ENCODE peak calls at places on chromosome X, in nine cellular contexts. Q, H, X, A, G, U, D, Y and K are unnamed samples.

GRCh38 chrX:2784026-2784425 is 32.2 kb downstream of the XG start:
- DNase-seq in G (no peak), H (no peak), Y (no peak), A (no peak), U (no peak), X (no peak), Q (no peak), D (no peak), K (no peak)

GRCh38 chrX:39427492-39428289 is 626.4 kb downstream of the MID1IP1 start:
- DNase-seq in X (no peak), U (no peak), Q (no peak), H (no peak), Y (peak; percentile 7), G (peak; percentile 33), A (no peak), D (no peak), K (no peak)

GRCh38 chrX:15358533-15358932 is 23.2 kb upstream of the PIGA start:
- DNase-seq in X (no peak), Q (no peak), H (no peak), Y (no peak), G (no peak), D (no peak), A (no peak), U (no peak), K (no peak)

GRCh38 chrX:67732864-67733263 is 189.0 kb downstream of the AR start:
- DNase-seq in Q (no peak), H (no peak), D (no peak), A (no peak), U (no peak), G (no peak), Y (no peak), X (no peak), K (no peak)

GRCh38 chrX:53930513-53931380 is 113.5 kb downstream of the PHF8 start:
- DNase-seq in H (no peak), X (no peak), Q (no peak), G (peak; percentile 65), Y (peak; percentile 3), D (no peak), A (no peak), U (no peak), K (no peak)

GRCh38 chrX:105167233-105167632 is 53.3 kb downstream of the TEX13A start:
- DNase-seq in X (no peak), U (no peak), D (no peak), Q (no peak), A (no peak), Y (no peak), H (no peak), G (no peak), K (no peak)

GRCh38 chrX:137432609-137433008 is 133.3 kb upstream of the ZIC3 start:
- DNase-seq in G (no peak), X (no peak), D (no peak), A (no peak), H (no peak), Q (no peak), Y (peak; percentile 25), U (no peak), K (no peak)

GRCh38 chrX:40953369-40953768 is 131.9 kb upstream of the USP9X start:
- DNase-seq in X (no peak), A (no peak), Q (no peak), Y (no peak), D (no peak), H (no peak), U (no peak), G (no peak), K (no peak)

GRCh38 chrX:40104649-40105015 is 6.9 kb upstream of the BCOR start:
- DNase-seq in U (no peak), D (peak; percentile 51), G (peak; percentile 67), Y (no peak), Q (peak; percentile 84), A (peak; percentile 61), X (peak; percentile 60), H (peak; percentile 84), K (no peak)

GRCh38 chrX:1592863-1593201 is 1.4 kb downstream of the AKAP17A start:
- DNase-seq in X (peak; percentile 26), A (no peak), Q (peak; percentile 84), Y (no peak), G (peak; percentile 21), H (peak; percentile 43), U (no peak), D (no peak), K (no peak)

GRCh38 chrX:131704136-131704695 is 160.3 kb downstream of the OR13H1 start:
- DNase-seq in Q (peak; percentile 89), U (no peak), H (no peak), X (peak; percentile 91), G (peak; percentile 85), A (peak; percentile 92), Y (peak; percentile 92), D (peak; percentile 91), K (no peak)

GRCh38 chrX:77493677-77494553 is 46.7 kb downstream of the FGF16 start:
- DNase-seq in A (peak; percentile 19), U (no peak), Q (no peak), Y (peak; percentile 13), X (no peak), D (no peak), H (no peak), G (peak; percentile 88), K (no peak)

GRCh38 chrX:96436105-96436504 is 248.5 kb upstream of the DIAPH2 start:
- DNase-seq in X (no peak), U (no peak), H (no peak), Q (no peak), D (no peak), G (peak; percentile 69), A (no peak), Y (peak; percentile 16), K (no peak)

GRCh38 chrX:132776486-132777210 is 181.8 kb downstream of the HS6ST2 start:
- DNase-seq in A (no peak), H (no peak), X (no peak), G (no peak), Y (no peak), D (no peak), Q (no peak), U (no peak), K (no peak)

GRCh38 chrX:149527705-149528104 is 13.1 kb upstream of the EOLA1 start:
- DNase-seq in G (peak; percentile 28), Q (no peak), D (no peak), H (no peak), U (no peak), A (no peak), Y (peak; percentile 53), X (no peak), K (no peak)
- TF ChIP-seq CTCF in G (peak; percentile 50), Q (peak; percentile 60), D (peak; percentile 39), H (peak; percentile 52), U (peak; percentile 31), A (no peak), Y (peak; percentile 33), X (peak; percentile 43), K (no peak)

DNA sequence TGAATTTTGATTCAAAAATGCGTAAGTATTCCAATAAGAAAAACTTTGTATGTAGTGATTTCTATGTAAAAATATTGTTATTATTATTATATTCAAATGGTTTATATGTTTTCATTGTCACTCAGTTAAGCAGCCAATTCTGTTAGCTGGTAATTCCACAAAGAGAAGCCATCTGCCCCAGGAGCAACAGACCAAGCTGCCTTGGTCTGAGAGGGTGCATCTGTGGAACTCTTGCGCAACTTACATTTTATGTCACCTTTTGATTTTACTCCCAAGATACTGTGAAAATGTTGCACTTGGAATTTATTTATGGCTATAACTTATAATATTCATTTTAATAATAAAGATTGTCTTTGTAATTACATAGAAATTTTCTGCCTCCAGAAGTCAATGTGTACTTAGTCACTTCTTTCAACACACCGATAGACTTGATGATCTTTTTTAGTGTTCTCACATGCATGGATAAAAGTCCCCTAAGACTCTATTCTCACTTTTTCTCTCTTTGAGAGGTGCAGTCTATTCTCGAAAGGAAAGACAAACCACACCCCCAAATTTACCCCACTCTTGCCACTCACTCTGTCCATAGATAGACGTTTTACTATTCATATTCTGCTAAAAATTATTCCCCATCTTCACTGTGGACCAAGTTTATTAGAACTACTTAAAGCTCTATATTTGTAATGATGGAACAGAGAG is 30.6 kb downstream of the GPR174 start:
- DNase-seq in D (no peak), H (no peak), A (no peak), U (no peak), G (no peak), Q (no peak), X (no peak), Y (no peak), K (no peak)
- H3K4me1 ChIP-seq in D (no peaks in the 10 kb centered on the region), H (no peaks in the 10 kb centered on the region), A (no peaks in the 10 kb centered on the region), U (no peaks in the 10 kb centered on the region), G (no peaks in the 10 kb centered on the region), Q (peaks cover 13% of the 10 kb centered on the region), X (no peaks in the 10 kb centered on the region), Y (no peaks in the 10 kb centered on the region), K (no peaks in the 10 kb centered on the region)

DNA sequence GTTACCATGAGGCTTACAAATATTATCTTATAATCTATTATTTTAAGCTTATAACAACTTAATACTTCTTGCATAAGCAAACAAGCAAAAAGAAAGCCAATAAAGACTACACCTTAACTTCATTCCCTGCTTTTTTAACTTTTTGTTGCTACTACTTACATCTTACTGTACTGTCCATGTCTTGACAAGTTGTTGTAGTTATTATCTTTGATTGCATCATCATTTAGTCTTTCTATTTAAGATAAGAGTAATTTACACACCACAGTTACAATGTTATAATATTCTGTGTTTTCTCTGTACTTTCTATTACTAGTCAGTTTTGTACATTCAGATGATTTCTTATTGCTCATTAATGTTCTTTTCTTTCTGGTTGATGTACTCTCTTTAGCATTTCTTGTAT is 346.6 kb downstream of the SMARCA1 start:
- DNase-seq in Y (no peak), A (no peak), X (no peak), Q (no peak), D (no peak), H (no peak), U (no peak), G (no peak), K (no peak)
- TF ChIP-seq POLR2A in Y (no peak), A (no peak), X (no peak), Q (no peak), D (no peak), H (no peak), U (no peak), G (no peak), K (no peak)

GRCh38 chrX:22278375-22278774 is 5.7 kb downstream of the CBLL2 start:
- DNase-seq in Y (peak; percentile 11), G (no peak), A (no peak), H (no peak), D (no peak), X (no peak), Q (no peak), U (no peak), K (no peak)
- TF ChIP-seq CTCF in Y (no peak), G (no peak), A (no peak), H (no peak), D (no peak), X (no peak), Q (no peak), U (no peak), K (no peak)

GRCh38 chrX:111168314-111168713 is 72.3 kb downstream of the PAK3 start:
- DNase-seq in X (no peak), Q (no peak), A (no peak), Y (peak; percentile 25), G (peak; percentile 0), D (no peak), H (no peak), U (no peak), K (no peak)
- H3K4me1 ChIP-seq in X (no peaks in the 10 kb centered on the region), Q (no peaks in the 10 kb centered on the region), A (no peaks in the 10 kb centered on the region), Y (no peaks in the 10 kb centered on the region), G (no peaks in the 10 kb centered on the region), D (no peaks in the 10 kb centered on the region), H (no peaks in the 10 kb centered on the region), U (no peaks in the 10 kb centered on the region), K (no peaks in the 10 kb centered on the region)